ENCODE peak calls at places on chromosomes 4 and X, in nine cellular contexts. T is Panc1, G is cardiac muscle cell, B is astrocyte of the spinal cord, E is brain microvascular endothelial cell, Z is Peyer's patch, K is HepG2, C is right cardiac atrium, A is PC-3. R is an unnamed sample.

GRCh38 chr4:120071192-120071795 is 4.6 kb upstream of the MAD2L1 start:
- DNase-seq in E (peak), K (peak), Z (peak), T (peak), G (peak), A (peak), C (no peak), B (peak), R (peak)

GRCh38 chr4:165383757-165384156 is 4.9 kb downstream of the CPE start:
- DNase-seq in T (no peak), K (no peak), G (no peak), Z (no peak), B (peak), C (no peak), E (no peak), A (no peak), R (no peak)

GRCh38 chr4:139278956-139279722 is 886 bp downstream of the MGARP start:
- DNase-seq in K (no peak), B (peak), A (no peak), E (no peak), G (no peak), C (peak), Z (no peak), T (no peak), R (no peak)

GRCh38 chr4:33746979-33747378 is 2497.3 kb downstream of the ARAP2 start:
- DNase-seq in E (no peak), T (no peak), Z (no peak), K (no peak), C (no peak), G (no peak), B (peak), A (no peak), R (no peak)

GRCh38 chrX:24285082-24285481 is 28.8 kb downstream of the SUPT20HL2 start:
- DNase-seq in K (no peak), G (peak), C (no peak), Z (no peak), A (no peak), T (no peak), E (no peak), B (no peak), R (no peak)

GRCh38 chrX:3527811-3528210 is 181.4 kb upstream of the MXRA5 start:
- DNase-seq in G (no peak), E (no peak), C (no peak), Z (no peak), B (no peak), A (no peak), K (no peak), T (no peak), R (no peak)

GRCh38 chr4:151228196-151229119 is 48.5 kb upstream of the PRSS48 start:
- DNase-seq in G (peak), K (no peak), E (peak), Z (no peak), A (peak), B (peak), C (no peak), T (no peak), R (no peak)

GRCh38 chr4:138834029-138834428 is 181.6 kb upstream of the NOCT start:
- DNase-seq in Z (no peak), G (no peak), K (no peak), T (no peak), C (no peak), E (no peak), A (no peak), B (no peak), R (no peak)

GRCh38 chr4:5940470-5941203 is 47.8 kb upstream of the CRMP1 start:
- DNase-seq in C (no peak), G (peak), Z (no peak), T (no peak), A (peak), E (peak), K (peak), B (no peak), R (no peak)

GRCh38 chr4:5870701-5871100 is 22.2 kb downstream of the CRMP1 start:
- DNase-seq in T (no peak), A (no peak), K (no peak), C (no peak), B (no peak), Z (no peak), E (no peak), G (no peak), R (no peak)

GRCh38 chr4:52957220-52957686 is 95.1 kb downstream of the RASL11B start:
- DNase-seq in G (peak), T (no peak), A (no peak), B (peak), Z (no peak), E (no peak), K (no peak), C (peak), R (peak)

GRCh38 chr4:26557164-26557563 is 26.7 kb upstream of the TBC1D19 start:
- DNase-seq in C (no peak), Z (no peak), K (no peak), B (peak), T (no peak), G (peak), E (peak), A (peak), R (no peak)

GRCh38 chrX:151830911-151831310 is 81.8 kb upstream of the MAGEA4 start:
- DNase-seq in C (no peak), K (no peak), Z (no peak), B (peak), E (peak), G (peak), A (no peak), T (no peak), R (no peak)

GRCh38 chr4:76301775-76302162 is 4.8 kb upstream of the STBD1 start:
- DNase-seq in C (no peak), A (no peak), Z (no peak), G (no peak), T (no peak), B (no peak), K (peak), E (no peak), R (no peak)

GRCh38 chr4:105657117-105657765 is 51.2 kb downstream of the INTS12 start:
- DNase-seq in Z (no peak), C (no peak), A (peak), G (no peak), B (no peak), K (no peak), E (no peak), T (no peak), R (no peak)

GRCh38 chr4:181528570-181529184 is 714.5 kb upstream of the TENM3 start:
- DNase-seq in K (peak), T (peak), Z (peak), C (peak), B (peak), E (peak), G (peak), A (peak), R (peak)

GRCh38 chrX:127702527-127702926 is 349.7 kb downstream of the ACTRT1 start:
- DNase-seq in K (no peak), G (no peak), E (no peak), C (no peak), Z (no peak), A (no peak), T (no peak), B (no peak), R (no peak)

GRCh38 chr4:147430111-147430510 is 50.8 kb upstream of the EDNRA start:
- DNase-seq in E (no peak), T (no peak), K (no peak), C (no peak), B (no peak), Z (no peak), A (no peak), G (peak), R (no peak)

GRCh38 chrX:41822917-41823316 is 98.9 kb downstream of the GPR82 start:
- DNase-seq in Z (no peak), A (no peak), E (no peak), C (no peak), B (no peak), G (peak), T (no peak), K (no peak), R (no peak)

GRCh38 chr4:161564230-161564834 is 599.5 kb downstream of the FSTL5 start:
- DNase-seq in G (peak), K (no peak), E (no peak), Z (no peak), B (peak), A (peak), C (no peak), T (no peak), R (no peak)

GRCh38 chr4:80423553-80424224 is 88.2 kb downstream of the CFAP299 start:
- DNase-seq in C (peak), K (no peak), E (no peak), T (no peak), B (no peak), A (no peak), Z (no peak), G (peak), R (no peak)

GRCh38 chr4:180994722-180995121 is 1248.5 kb upstream of the TENM3 start:
- DNase-seq in K (no peak), T (no peak), Z (no peak), G (no peak), A (no peak), B (no peak), E (no peak), C (no peak), R (no peak)

GRCh38 chrX:107675823-107676555 is 47.7 kb downstream of the PRPS1 start:
- DNase-seq in K (no peak), A (no peak), Z (no peak), E (peak), T (no peak), G (peak), C (no peak), B (peak), R (no peak)

GRCh38 chr4:47017081-47017480 is 14.3 kb upstream of the GABRB1 start:
- DNase-seq in C (no peak), B (no peak), E (no peak), T (peak), Z (no peak), K (no peak), A (peak), G (no peak), R (no peak)

GRCh38 chr4:180455226-180455625 is 1788.0 kb upstream of the TENM3 start:
- DNase-seq in Z (no peak), E (no peak), G (no peak), A (peak), T (no peak), B (no peak), K (no peak), C (no peak), R (no peak)

GRCh38 chr4:101155368-101155767 is 192.0 kb downstream of the PPP3CA start:
- DNase-seq in C (no peak), G (no peak), K (no peak), T (no peak), A (peak), B (peak), E (no peak), Z (no peak), R (no peak)

GRCh38 chr4:97073194-97073593 is 1070.1 kb downstream of the STPG2 start:
- DNase-seq in A (no peak), T (no peak), G (no peak), C (no peak), K (no peak), E (no peak), Z (no peak), B (peak), R (no peak)

GRCh38 chrX:26026179-26026578 is 112.0 kb upstream of the MAGEB18 start:
- DNase-seq in K (no peak), B (peak), E (no peak), Z (no peak), G (no peak), C (no peak), A (no peak), T (no peak), R (no peak)

GRCh38 chr4:151409470-151410313 is 716 bp downstream of the FHIP1A start:
- DNase-seq in T (no peak), C (peak), B (peak), Z (peak), A (peak), E (no peak), G (peak), K (peak), R (peak)

GRCh38 chr4:75995727-75996126 is 5.0 kb upstream of the SDAD1 start:
- DNase-seq in E (peak), K (peak), Z (no peak), C (no peak), T (no peak), G (peak), B (peak), A (peak), R (no peak)

GRCh38 chrX:23732704-23733103 is 10.4 kb downstream of the ACOT9 start:
- DNase-seq in K (no peak), Z (no peak), A (no peak), C (no peak), T (no peak), E (no peak), G (no peak), B (no peak), R (no peak)

GRCh38 chrX:13791559-13791958 is 25.3 kb downstream of the GPM6B start:
- DNase-seq in A (no peak), E (no peak), T (no peak), G (no peak), B (peak), Z (no peak), C (no peak), K (no peak), R (no peak)

DNA sequence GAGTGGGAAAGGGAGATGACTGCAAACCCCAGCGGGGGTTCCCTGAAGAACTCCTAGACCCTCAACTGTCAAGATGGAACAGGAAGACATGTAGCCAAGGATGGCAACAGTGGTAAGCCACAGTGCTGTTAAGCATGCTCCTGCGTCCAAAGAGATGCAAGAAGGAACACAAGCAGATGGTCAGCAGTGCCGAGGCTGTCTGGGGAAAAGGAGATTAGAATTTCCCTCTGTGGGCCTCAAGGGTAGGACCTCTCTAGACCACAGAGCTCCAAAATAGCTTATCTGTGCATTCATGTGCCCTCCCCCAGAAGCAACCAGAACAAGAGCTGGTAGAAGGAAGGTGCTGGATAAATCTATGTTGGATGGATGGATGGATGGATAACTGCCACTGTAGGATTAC is 82.0 kb upstream of the CPEB2 start:
- DNase-seq in C (no peak), Z (no peak), A (no peak), T (no peak), K (no peak), G (no peak), B (no peak), E (no peak), R (no peak)
- H3K4me3 ChIP-seq in C (no peak), Z (no peak), A (no peak), T (no peak), K (no peak), G (no peak), B (no peak), E (no peak), R (no peak)

DNA sequence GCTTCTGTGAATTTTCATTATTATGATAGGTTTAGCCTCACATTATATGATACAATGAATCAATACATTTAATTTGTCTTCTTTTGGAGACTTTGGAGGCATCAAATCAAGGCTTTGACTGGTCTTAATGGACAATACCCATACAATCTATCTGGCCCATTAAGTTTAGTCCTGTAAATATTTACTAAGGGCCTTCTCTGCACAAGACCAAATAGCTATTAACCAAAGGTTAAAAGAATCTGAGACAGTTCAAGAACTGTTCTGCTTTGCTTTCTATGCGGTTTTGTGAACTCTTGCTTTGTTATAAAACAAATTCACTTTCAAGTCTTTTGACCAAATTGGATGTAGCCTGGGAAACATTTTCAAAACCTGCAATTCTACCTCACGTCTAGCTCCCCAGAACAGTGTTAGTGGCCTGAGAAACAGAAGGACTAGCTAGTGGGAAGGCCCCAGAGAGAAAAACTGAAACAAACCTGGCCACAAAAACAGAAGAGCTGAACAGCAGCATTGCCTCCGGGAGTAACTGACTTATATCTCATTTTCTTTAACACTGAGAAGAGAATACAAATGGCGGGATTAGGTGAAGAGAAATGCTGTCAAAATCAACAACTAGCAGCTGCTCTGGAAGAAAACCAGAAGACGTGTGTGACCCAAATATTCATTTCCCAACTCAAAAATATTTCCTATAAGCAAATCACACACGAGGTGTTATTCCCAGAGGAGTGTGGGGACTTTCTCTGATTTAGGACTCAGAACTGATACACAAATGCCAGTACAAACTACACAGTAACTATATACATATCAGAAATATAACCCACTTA is 548 bp downstream of the TLR1 start:
- DNase-seq in B (no peak), C (no peak), A (peak), G (peak), T (no peak), E (no peak), K (no peak), Z (no peak), R (no peak)
- H3K4me3 ChIP-seq in B (no peak), C (peak), A (no peak), G (no peak), T (no peak), E (no peak), K (no peak), Z (peak), R (peak)

DNA sequence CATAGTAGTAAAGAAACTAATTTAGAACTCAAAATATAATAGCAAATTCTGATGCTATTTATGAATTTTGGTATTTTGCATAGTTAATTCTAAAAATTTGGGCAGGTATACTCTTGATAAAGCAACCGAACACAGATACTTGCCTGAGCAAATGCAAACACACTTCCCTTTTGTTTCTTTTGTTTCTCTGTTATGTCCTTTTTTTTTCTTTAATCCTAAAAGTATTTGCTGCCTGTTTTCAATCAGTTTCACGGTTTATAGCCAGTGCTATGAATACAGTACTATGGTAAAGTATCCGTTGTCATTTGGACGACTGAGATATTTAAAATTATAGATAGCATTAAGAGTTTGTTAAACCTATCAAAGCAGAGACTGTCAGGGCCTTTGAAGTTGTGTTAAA is 84.3 kb upstream of the HPRT1 start:
- DNase-seq in C (no peak), K (no peak), Z (no peak), T (no peak), E (no peak), G (no peak), A (no peak), B (no peak), R (no peak)
- H3K4me3 ChIP-seq in C (no peak), K (no peak), Z (no peak), T (no peak), E (no peak), G (peak), A (peak), B (no peak), R (no peak)

DNA sequence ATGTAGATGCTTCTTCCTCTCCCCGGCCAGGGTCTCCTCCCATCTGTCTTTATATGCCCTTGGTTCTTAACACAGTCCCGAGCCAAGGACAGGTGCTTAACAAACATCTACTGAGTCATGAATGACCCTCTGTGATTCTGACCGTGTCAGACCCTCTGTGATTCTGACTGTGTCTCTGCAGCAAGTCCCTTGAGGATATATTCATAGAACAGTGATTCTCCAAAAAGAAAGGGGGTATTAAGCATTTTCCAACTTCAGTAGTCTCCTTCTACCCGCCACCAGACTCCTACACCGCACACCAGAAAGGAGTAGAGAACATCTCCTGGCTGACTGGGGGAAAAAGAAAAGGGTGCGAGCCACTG is 13.6 kb downstream of the ACSL1 start:
- DNase-seq in K (no peak), E (no peak), T (no peak), G (no peak), Z (peak), B (no peak), C (no peak), A (no peak), R (no peak)
- H3K4me3 ChIP-seq in K (no peak), E (no peak), T (no peak), G (no peak), Z (no peak), B (no peak), C (no peak), A (no peak), R (no peak)

DNA sequence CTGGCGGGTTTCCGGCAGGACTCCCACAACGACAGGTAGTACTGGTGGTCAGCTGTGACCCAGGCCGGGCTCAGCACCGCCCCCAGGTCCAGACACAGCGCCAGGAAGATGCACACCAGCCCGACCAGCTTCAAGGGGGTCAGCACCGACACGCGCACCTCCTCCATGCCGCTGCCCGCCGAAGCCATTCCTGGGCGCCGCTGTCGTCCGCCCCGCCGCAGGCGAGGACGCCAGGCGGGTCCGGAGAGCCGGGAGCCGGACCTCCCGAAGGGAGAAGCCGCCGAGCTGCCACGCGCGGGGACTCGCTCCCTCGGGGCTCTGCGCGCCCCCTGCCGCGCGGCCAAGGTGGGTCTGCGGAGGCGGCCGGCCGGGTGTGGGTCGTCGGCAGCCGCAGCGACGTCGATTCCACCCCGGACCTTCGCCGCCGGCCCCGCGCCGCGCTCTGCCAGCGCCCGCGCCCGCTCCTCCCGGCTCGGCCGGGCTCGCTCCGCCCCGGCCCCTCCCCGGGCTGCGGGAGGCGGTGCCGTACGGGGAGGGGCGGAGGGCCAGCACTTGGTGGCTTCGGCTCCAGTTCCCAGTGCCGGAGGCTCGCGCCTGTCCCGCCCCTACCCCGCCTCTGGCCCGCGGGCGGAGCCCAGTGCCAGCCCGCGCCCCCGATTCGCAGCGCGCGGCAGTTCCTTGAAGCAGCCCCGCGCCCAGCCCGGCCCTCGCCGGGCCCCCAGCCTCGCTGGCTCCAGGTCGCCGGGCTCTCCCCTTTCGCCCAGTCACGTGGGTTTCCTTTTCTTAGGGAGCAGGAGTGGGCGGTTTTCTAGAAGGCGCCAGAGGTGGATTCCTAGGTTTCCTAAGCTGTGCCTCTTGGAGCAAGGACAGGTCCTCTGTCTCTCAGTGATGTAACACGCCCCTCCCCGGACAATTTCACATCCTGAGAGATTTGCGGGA is at the start of gene TMEM47:
- DNase-seq in T (no peak), K (no peak), B (peak), C (peak), A (peak), G (peak), Z (peak), E (peak), R (peak)
- H3K4me3 ChIP-seq in T (peak), K (no peak), B (peak), C (peak), A (peak), G (peak), Z (peak), E (peak), R (peak)